ENCODE peak calls at places on chromosomes 3 and 15, in four cellular contexts. One of them, this sample, is unnamed.

GRCh38 chr15:98549741-98550140 is 98.6 kb upstream of the IGF1R start:
- DNase-seq in endothelial cell: no peak
- DNase-seq in stimulated activated CD8-positive, alpha-beta memory T cell treated with anti-CD3 and anti-CD28 coated beads, Interleukin-15, amount 100 ng/mL, for 1 hour: no peak
- DNase-seq in HuH-7: no peak
- DNase-seq in this sample: no peak

GRCh38 chr3:45225465-45226205 is 452 bp downstream of the TMEM158 start:
- DNase-seq in endothelial cell: peak
- DNase-seq in stimulated activated CD8-positive, alpha-beta memory T cell treated with anti-CD3 and anti-CD28 coated beads, Interleukin-15, amount 100 ng/mL, for 1 hour: no peak
- DNase-seq in HuH-7: peak
- DNase-seq in this sample: peak

GRCh38 chr15:80991446-80991845 is 1.8 kb upstream of the MESD start:
- DNase-seq in stimulated activated CD8-positive, alpha-beta memory T cell treated with anti-CD3 and anti-CD28 coated beads, Interleukin-15, amount 100 ng/mL, for 1 hour: no peak
- DNase-seq in endothelial cell: no peak
- DNase-seq in HuH-7: no peak
- DNase-seq in this sample: no peak

GRCh38 chr15:97893988-97894387 is 66.5 kb upstream of the ARRDC4 start:
- DNase-seq in stimulated activated CD8-positive, alpha-beta memory T cell treated with anti-CD3 and anti-CD28 coated beads, Interleukin-15, amount 100 ng/mL, for 1 hour: no peak
- DNase-seq in HuH-7: no peak
- DNase-seq in endothelial cell: no peak
- DNase-seq in this sample: no peak

GRCh38 chr15:92909131-92909781 is 9.1 kb downstream of the CHD2 start:
- DNase-seq in HuH-7: no peak
- DNase-seq in endothelial cell: no peak
- DNase-seq in stimulated activated CD8-positive, alpha-beta memory T cell treated with anti-CD3 and anti-CD28 coated beads, Interleukin-15, amount 100 ng/mL, for 1 hour: no peak
- DNase-seq in this sample: no peak

GRCh38 chr3:138367912-138368311 is 19.5 kb downstream of the MRAS start:
- DNase-seq in HuH-7: no peak
- DNase-seq in stimulated activated CD8-positive, alpha-beta memory T cell treated with anti-CD3 and anti-CD28 coated beads, Interleukin-15, amount 100 ng/mL, for 1 hour: no peak
- DNase-seq in endothelial cell: no peak
- DNase-seq in this sample: peak

GRCh38 chr3:124760601-124761000 is 30.3 kb downstream of the UMPS start:
- DNase-seq in endothelial cell: no peak
- DNase-seq in stimulated activated CD8-positive, alpha-beta memory T cell treated with anti-CD3 and anti-CD28 coated beads, Interleukin-15, amount 100 ng/mL, for 1 hour: no peak
- DNase-seq in HuH-7: peak
- DNase-seq in this sample: no peak

GRCh38 chr3:11050666-11051323 is 58.2 kb downstream of the SLC6A1 start:
- DNase-seq in endothelial cell: no peak
- DNase-seq in HuH-7: no peak
- DNase-seq in stimulated activated CD8-positive, alpha-beta memory T cell treated with anti-CD3 and anti-CD28 coated beads, Interleukin-15, amount 100 ng/mL, for 1 hour: no peak
- DNase-seq in this sample: no peak

GRCh38 chr3:20066848-20067617 is 26.8 kb downstream of the KAT2B start:
- DNase-seq in endothelial cell: no peak
- DNase-seq in stimulated activated CD8-positive, alpha-beta memory T cell treated with anti-CD3 and anti-CD28 coated beads, Interleukin-15, amount 100 ng/mL, for 1 hour: no peak
- DNase-seq in HuH-7: no peak
- DNase-seq in this sample: no peak